ENCODE peak calls at places on chromosome 21, in five cellular contexts. L, X, Z, D and Y are unnamed samples. For H4K20me1, the result is how much of the 10 kb centered on the place peaks cover.

GRCh38 chr21:16751705-16752104 is 761.1 kb upstream of the CXADR start:
- DNase-seq in L (no peak), X (no peak), Z (no peak), D (no peak), Y (no peak)

GRCh38 chr21:25560151-25560783 is 47.0 kb downstream of the MRPL39 start:
- DNase-seq in L (no peak), X (no peak), Z (no peak), D (no peak), Y (no peak)

GRCh38 chr21:38968887-38969543 is 163.3 kb downstream of the ETS2 start:
- DNase-seq in L (no peak), X (peak), Z (no peak), D (no peak), Y (no peak)

GRCh38 chr21:29078884-29079765 is 5.7 kb upstream of the CCT8 start:
- DNase-seq in L (no peak), X (no peak), Z (no peak), D (no peak), Y (no peak)

GRCh38 chr21:27779604-27780003 is 812.7 kb upstream of the ADAMTS5 start:
- DNase-seq in L (no peak), X (no peak), Z (no peak), D (no peak), Y (no peak)

GRCh38 chr21:10639123-10639522 is 117.7 kb downstream of the TPTE start:
- DNase-seq in L (no peak), X (no peak), Z (no peak), D (no peak), Y (no peak)

GRCh38 chr21:39720126-39720778 is 24.7 kb upstream of the IGSF5 start:
- DNase-seq in L (no peak), X (no peak), Z (peak), D (no peak), Y (no peak)

GRCh38 chr21:27646691-27647090 is 679.8 kb upstream of the ADAMTS5 start:
- DNase-seq in L (no peak), X (no peak), Z (no peak), D (no peak), Y (no peak)

GRCh38 chr21:16418211-16418610 is 688.4 kb downstream of the USP25 start:
- DNase-seq in L (no peak), X (no peak), Z (no peak), D (no peak), Y (no peak)

GRCh38 chr21:21816778-21817177 is 818.6 kb downstream of the NCAM2 start:
- DNase-seq in L (no peak), X (no peak), Z (no peak), D (no peak), Y (no peak)

GRCh38 chr21:17576080-17576835 is 36.4 kb downstream of the BTG3 start:
- DNase-seq in L (no peak), X (no peak), Z (no peak), D (no peak), Y (no peak)

GRCh38 chr21:38927776-38928175 is 122.0 kb downstream of the ETS2 start:
- DNase-seq in L (no peak), X (no peak), Z (no peak), D (peak), Y (no peak)

GRCh38 chr21:21101911-21102310 is 103.7 kb downstream of the NCAM2 start:
- DNase-seq in L (peak), X (peak), Z (peak), D (no peak), Y (no peak)

GRCh38 chr21:39754811-39755210 is 9.8 kb downstream of the IGSF5 start:
- DNase-seq in L (no peak), X (no peak), Z (no peak), D (no peak), Y (no peak)

GRCh38 chr21:42737969-42738590 is 84.7 kb downstream of the PDE9A start:
- DNase-seq in L (no peak), X (peak), Z (no peak), D (no peak), Y (no peak)

GRCh38 chr21:25818156-25818950 is 83.6 kb downstream of the GABPA start:
- DNase-seq in L (no peak), X (no peak), Z (peak), D (no peak), Y (no peak)

GRCh38 chr21:16911166-16911607 is 601.7 kb upstream of the CXADR start:
- DNase-seq in L (no peak), X (no peak), Z (no peak), D (no peak), Y (no peak)

GRCh38 chr21:30714946-30715345 is 3.6 kb downstream of the KRTAP21-3 start:
- DNase-seq in L (no peak), X (no peak), Z (no peak), D (no peak), Y (no peak)

GRCh38 chr21:28632718-28633408 is 359.8 kb downstream of the LTN1 start:
- DNase-seq in L (peak), X (no peak), Z (peak), D (no peak), Y (no peak)

GRCh38 chr21:45542667-45543370 is 579 bp upstream of the SLC19A1 start:
- DNase-seq in L (no peak), X (no peak), Z (peak), D (no peak), Y (no peak)
- H4K20me1 ChIP-seq in L (under half), X (under half), Z (under half), D (under half), Y (under half)

GRCh38 chr21:41560701-41561158 is 52.8 kb upstream of the TMPRSS2 start:
- DNase-seq in L (no peak), X (no peak), Z (no peak), D (no peak), Y (no peak)

GRCh38 chr21:41564871-41565281 is 56.9 kb upstream of the TMPRSS2 start:
- DNase-seq in L (no peak), X (peak), Z (no peak), D (peak), Y (no peak)

GRCh38 chr21:41559658-41560599 is 52.0 kb upstream of the TMPRSS2 start:
- DNase-seq in L (no peak), X (no peak), Z (no peak), D (no peak), Y (no peak)

GRCh38 chr21:41561701-41562100 is 53.7 kb upstream of the TMPRSS2 start:
- DNase-seq in L (no peak), X (no peak), Z (no peak), D (no peak), Y (no peak)

GRCh38 chr21:41562101-41563000 is 54.4 kb upstream of the TMPRSS2 start:
- DNase-seq in L (no peak), X (no peak), Z (no peak), D (no peak), Y (no peak)
- H4K20me1 ChIP-seq in L (under half), X (under half), Z (under half), D (under half), Y (under half)

GRCh38 chr21:32212116-32212515 is 66.7 kb downstream of the MIS18A start:
- DNase-seq in L (no peak), X (no peak), Z (no peak), D (no peak), Y (no peak)
- H4K20me1 ChIP-seq in L (under half), X (under half), Z (under half), D (under half), Y (under half)

GRCh38 chr21:37389456-37389855 is 22.9 kb downstream of the DYRK1A start:
- DNase-seq in L (no peak), X (no peak), Z (no peak), D (no peak), Y (no peak)
- H4K20me1 ChIP-seq in L (half or more), X (half or more), Z (half or more), D (under half), Y (under half)

DNA sequence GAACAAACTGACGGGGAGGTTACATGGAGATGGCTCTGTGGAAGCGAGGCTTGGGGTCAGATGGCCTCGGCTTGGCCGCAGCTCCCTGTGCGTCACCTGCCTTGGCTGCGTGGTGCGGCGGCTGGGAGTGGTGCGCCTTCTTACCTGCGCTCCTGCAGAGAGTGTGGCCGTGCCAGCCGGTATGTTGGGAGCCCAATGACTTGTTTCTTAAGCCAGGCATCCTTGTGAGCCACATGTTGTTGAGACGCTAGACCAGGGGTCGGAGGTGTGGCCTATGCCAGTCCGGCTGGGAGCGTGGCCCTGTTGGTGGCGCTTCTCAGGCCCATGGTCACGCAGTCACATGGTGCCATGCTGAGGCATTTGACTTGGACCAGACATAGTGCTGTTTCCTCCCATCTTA is 10.5 kb downstream of the SLX9 start:
- DNase-seq in L (no peak), X (no peak), Z (no peak), D (no peak), Y (no peak)
- H4K20me1 ChIP-seq in L (under half), X (under half), Z (under half), D (under half), Y (under half)

DNA sequence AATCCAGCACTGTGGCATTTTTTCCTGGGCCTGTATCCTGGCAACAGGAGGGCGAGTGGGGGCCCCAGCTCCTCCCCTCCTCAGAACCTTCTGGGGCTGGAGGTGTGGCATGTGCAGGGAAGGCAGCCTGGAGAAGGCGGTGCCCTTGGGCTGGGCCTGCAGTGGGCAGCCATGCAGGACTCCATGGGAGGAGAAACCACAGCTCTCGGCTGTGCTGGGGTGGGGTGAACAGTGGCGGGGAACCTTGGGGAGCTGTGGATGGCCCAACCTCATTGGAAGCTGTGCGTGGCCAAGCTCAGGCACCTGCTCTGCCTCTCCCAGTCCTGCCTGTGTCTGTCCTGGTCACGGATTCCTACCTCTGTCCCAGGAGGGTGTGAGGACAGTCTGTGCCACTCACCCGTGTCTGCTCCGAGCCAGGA is 15.7 kb downstream of the COL18A1 start:
- DNase-seq in L (no peak), X (no peak), Z (no peak), D (no peak), Y (no peak)
- H4K20me1 ChIP-seq in L (half or more), X (under half), Z (under half), D (under half), Y (under half)

DNA sequence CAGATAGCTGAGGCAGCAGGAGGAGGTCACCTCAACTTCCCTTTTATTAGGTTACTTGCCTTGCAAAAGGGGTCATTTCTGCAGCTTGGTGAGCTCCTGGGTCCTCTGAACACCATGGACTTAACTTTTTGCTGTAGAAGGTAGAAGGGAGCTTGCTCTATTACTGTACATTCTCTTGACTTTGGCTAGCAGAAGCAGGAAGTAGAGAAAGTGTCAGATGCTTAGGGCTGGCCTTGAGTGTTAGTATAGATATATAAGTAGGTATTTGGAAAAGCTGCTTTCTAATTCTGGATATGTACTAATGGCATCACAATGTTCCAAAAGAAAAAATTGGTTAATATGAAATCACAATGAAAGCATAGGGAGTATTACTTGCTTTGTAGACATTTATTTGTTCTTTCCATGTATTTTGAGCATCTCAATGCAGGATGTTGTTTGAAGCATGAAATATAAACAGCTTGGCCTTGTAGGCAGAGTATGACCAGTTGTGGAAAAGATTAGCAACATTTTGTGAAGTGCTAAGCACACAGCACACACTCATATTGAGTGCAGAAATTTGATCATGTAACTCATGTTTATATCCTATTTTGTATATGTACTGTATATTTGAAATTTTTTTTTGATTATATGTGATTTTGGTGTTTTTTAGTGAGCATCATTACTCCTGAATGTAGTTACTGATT is 108.8 kb downstream of the DYRK1A start:
- DNase-seq in L (no peak), X (no peak), Z (no peak), D (no peak), Y (no peak)
- H4K20me1 ChIP-seq in L (half or more), X (under half), Z (under half), D (under half), Y (under half)

DNA sequence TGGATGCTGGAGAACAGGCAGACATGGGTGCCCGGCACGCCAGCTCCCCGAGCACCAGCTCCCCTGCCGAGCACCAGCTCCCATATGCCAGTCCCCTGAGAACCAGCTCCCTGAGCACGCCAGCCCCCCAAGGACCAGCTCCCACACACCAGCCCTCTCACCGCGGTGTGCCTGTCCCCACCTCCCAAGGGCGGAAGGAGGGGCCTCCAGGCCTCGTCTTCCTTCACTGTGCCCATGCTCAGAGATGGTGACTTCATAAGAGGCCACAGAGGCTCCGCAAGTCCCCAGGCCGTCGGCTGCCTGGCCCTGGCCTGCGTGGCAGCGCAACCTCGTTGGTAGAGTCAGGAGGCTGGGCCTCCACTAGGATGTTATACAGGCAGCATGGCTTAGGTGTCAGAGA is 69.1 kb downstream of the AGPAT3 start:
- DNase-seq in L (no peak), X (no peak), Z (no peak), D (no peak), Y (no peak)
- H4K20me1 ChIP-seq in L (half or more), X (under half), Z (under half), D (under half), Y (under half)

GRCh38 chr21:46323710-46324389 is at the start of the genes C21orf58 and PCNT:
- DNase-seq in L (peak), X (peak), Z (peak), D (peak), Y (peak)
- H4K20me1 ChIP-seq in L (under half), X (under half), Z (under half), D (under half), Y (under half)

GRCh38 chr21:34870246-34870645 is 178.9 kb downstream of the RUNX1 start:
- DNase-seq in L (no peak), X (no peak), Z (no peak), D (no peak), Y (no peak)

GRCh38 chr21:34874689-34875513 is 174.2 kb downstream of the RUNX1 start:
- DNase-seq in L (no peak), X (no peak), Z (no peak), D (no peak), Y (no peak)

GRCh38 chr21:34869541-34869940 is 179.6 kb downstream of the RUNX1 start:
- DNase-seq in L (no peak), X (no peak), Z (no peak), D (no peak), Y (no peak)

GRCh38 chr21:34867785-34868184 is 181.3 kb downstream of the RUNX1 start:
- DNase-seq in L (no peak), X (no peak), Z (no peak), D (no peak), Y (no peak)

GRCh38 chr21:34871026-34871908 is 177.8 kb downstream of the RUNX1 start:
- DNase-seq in L (no peak), X (no peak), Z (no peak), D (no peak), Y (no peak)
- H4K20me1 ChIP-seq in L (half or more), X (under half), Z (under half), D (under half), Y (under half)